ENCODE peak calls at places on chromosomes 16 and 17, in five cellular contexts. Z is HepG2, E is GM12878, M is K562, S is A549. X is an unnamed sample.

GRCh38 chr16:53090591-53091507 is 36.1 kb downstream of the CHD9 start:
- DNase-seq in Z (peak), E (peak), M (no peak), S (no peak), X (no peak)

GRCh38 chr17:68365469-68365868 is 74.2 kb downstream of the ARSG start:
- DNase-seq in Z (no peak), E (no peak), M (no peak), S (no peak), X (no peak)

GRCh38 chr16:9159839-9160550 is 68.6 kb downstream of the HAPSTR1 start:
- DNase-seq in Z (peak), E (peak), M (peak), S (peak), X (peak)

GRCh38 chr16:50272687-50273381 is 6.5 kb downstream of the ADCY7 start:
- DNase-seq in Z (no peak), E (no peak), M (no peak), S (no peak), X (no peak)

GRCh38 chr16:23534868-23535860 is 22.0 kb downstream of the EARS2 start:
- DNase-seq in Z (no peak), E (no peak), M (no peak), S (no peak), X (no peak)

GRCh38 chr17:72432881-72433280 is 312.1 kb downstream of the SOX9 start:
- DNase-seq in Z (no peak), E (no peak), M (no peak), S (no peak), X (no peak)

GRCh38 chr17:1368588-1368987 is 31.4 kb downstream of the YWHAE start:
- DNase-seq in Z (no peak), E (no peak), M (no peak), S (no peak), X (no peak)

GRCh38 chr17:8928347-8928746 is 37.2 kb downstream of the PIK3R5 start:
- DNase-seq in Z (no peak), E (no peak), M (no peak), S (no peak), X (no peak)

GRCh38 chr17:3777366-3777765 is 23.6 kb downstream of the ITGAE start:
- DNase-seq in Z (no peak), E (no peak), M (no peak), S (no peak), X (no peak)

GRCh38 chr17:82823004-82823403 is 16.8 kb downstream of the ZNF750 start:
- DNase-seq in Z (peak), E (no peak), M (peak), S (peak), X (peak)

GRCh38 chr17:17141860-17142552 is 64.1 kb downstream of the PLD6 start:
- DNase-seq in Z (no peak), E (no peak), M (peak), S (peak), X (peak)

GRCh38 chr17:82212331-82213250 is at the start of gene CCDC57:
- DNase-seq in Z (peak), E (no peak), M (peak), S (peak), X (peak)

GRCh38 chr16:66619036-66619435 is 14.5 kb downstream of the CMTM3 start:
- DNase-seq in Z (no peak), E (no peak), M (no peak), S (no peak), X (no peak)

GRCh38 chr17:76345377-76345945 is 8.3 kb downstream of the PRPSAP1 start:
- DNase-seq in Z (peak), E (no peak), M (no peak), S (no peak), X (no peak)

GRCh38 chr17:8643855-8644506 is 13.5 kb upstream of the MYH10 start:
- DNase-seq in Z (peak), E (no peak), M (no peak), S (no peak), X (peak)

GRCh38 chr16:71707199-71707598 is 17.3 kb downstream of the PHLPP2 start:
- DNase-seq in Z (no peak), E (no peak), M (no peak), S (no peak), X (peak)

GRCh38 chr17:79003661-79004411 is 5.7 kb downstream of the CANT1 start:
- DNase-seq in Z (no peak), E (no peak), M (peak), S (no peak), X (peak)

GRCh38 chr16:57802635-57803412 is 533 bp upstream of the KIFC3 start:
- DNase-seq in Z (peak), E (no peak), M (no peak), S (no peak), X (peak)

GRCh38 chr16:35746963-35747657 is 2287.7 kb downstream of the TP53TG3F start:
- DNase-seq in Z (no peak), E (no peak), M (no peak), S (no peak), X (no peak)

GRCh38 chr17:67245073-67245693 is at the start of gene HELZ:
- DNase-seq in Z (peak), E (peak), M (peak), S (peak), X (peak)

GRCh38 chr16:67393111-67393789 is at the start of gene TPPP3:
- DNase-seq in Z (peak), E (no peak), M (peak), S (peak), X (peak)

GRCh38 chr17:57868007-57868774 is 18.3 kb upstream of the MRPS23 start:
- DNase-seq in Z (peak), E (peak), M (peak), S (peak), X (peak)

GRCh38 chr17:10032142-10032541 is 127.1 kb upstream of the RCVRN start:
- DNase-seq in Z (no peak), E (no peak), M (no peak), S (no peak), X (peak)

GRCh38 chr17:21003007-21003621 is 39.7 kb downstream of the USP22 start:
- DNase-seq in Z (no peak), E (no peak), M (no peak), S (no peak), X (no peak)

GRCh38 chr17:79812206-79812968 is 15.5 kb upstream of the CBX8 start:
- DNase-seq in Z (no peak), E (no peak), M (no peak), S (no peak), X (no peak)

GRCh38 chr17:58756246-58757161 is 850 bp downstream of the PPM1E start:
- DNase-seq in Z (no peak), E (no peak), M (peak), S (no peak), X (peak)

GRCh38 chr17:8142158-8142886 is 9.9 kb downstream of the PER1 start:
- DNase-seq in Z (no peak), E (no peak), M (no peak), S (no peak), X (no peak)

GRCh38 chr16:27572711-27573110 is 22.8 kb downstream of the KATNIP start:
- DNase-seq in Z (no peak), E (no peak), M (no peak), S (no peak), X (no peak)

GRCh38 chr17:44218344-44219125 is 940 bp downstream of the UBTF start:
- DNase-seq in Z (peak), E (no peak), M (peak), S (peak), X (peak)

GRCh38 chr17:81394377-81394747 is 895 bp upstream of the BAHCC1 start:
- DNase-seq in Z (no peak), E (no peak), M (no peak), S (no peak), X (no peak)

GRCh38 chr17:16444258-16444886 is 29.0 kb downstream of the TRPV2 start:
- DNase-seq in Z (no peak), E (no peak), M (no peak), S (no peak), X (no peak)

GRCh38 chr17:79915850-79916430 is 76.7 kb upstream of the CBX4 start:
- DNase-seq in Z (peak), E (no peak), M (peak), S (peak), X (peak)

GRCh38 chr17:80760501-80760900 is 215.9 kb downstream of the RPTOR start:
- DNase-seq in Z (no peak), E (peak), M (no peak), S (no peak), X (no peak)

GRCh38 chr17:7844292-7845154 is 10.3 kb upstream of the TMEM88 start:
- DNase-seq in Z (peak), E (peak), M (peak), S (peak), X (peak)

GRCh38 chr16:2008631-2009301 is 855 bp downstream of the ZNF598 start:
- DNase-seq in Z (peak), E (no peak), M (peak), S (no peak), X (no peak)

GRCh38 chr16:76653390-76654026 is 376.3 kb downstream of the CNTNAP4 start:
- DNase-seq in Z (peak), E (peak), M (peak), S (peak), X (peak)

GRCh38 chr17:65389956-65390355 is 171.5 kb downstream of the AXIN2 start:
- DNase-seq in Z (no peak), E (no peak), M (no peak), S (no peak), X (no peak)

GRCh38 chr17:43636446-43636845 is 25.3 kb downstream of the MEOX1 start:
- DNase-seq in Z (no peak), E (no peak), M (no peak), S (no peak), X (no peak)

DNA sequence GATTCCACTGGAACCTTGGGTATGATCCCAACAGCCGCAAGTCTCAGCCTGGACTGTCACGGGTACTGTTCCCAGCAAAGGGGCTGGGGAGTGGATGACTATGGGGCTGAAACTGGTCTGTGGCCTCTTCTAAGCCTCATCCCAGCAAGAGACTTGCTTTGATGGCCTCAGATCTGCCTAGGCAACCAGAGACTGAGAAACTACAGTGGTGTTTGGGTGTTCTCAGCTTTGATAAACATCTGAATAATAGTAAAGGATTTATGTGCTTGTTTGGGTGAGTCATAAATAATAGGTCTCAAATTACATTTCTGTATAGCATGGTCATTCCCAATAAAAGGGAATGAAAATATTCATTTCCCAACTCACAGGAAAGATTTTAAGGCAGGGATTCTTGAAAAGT is 30.2 kb upstream of the ULK2 start:
- DNase-seq in Z (no peak), E (no peak), M (no peak), S (no peak), X (no peak)
- TF ChIP-seq JUNB in Z (no peak), E (no peak), M (no peak), S (no peak), X (no peak)

DNA sequence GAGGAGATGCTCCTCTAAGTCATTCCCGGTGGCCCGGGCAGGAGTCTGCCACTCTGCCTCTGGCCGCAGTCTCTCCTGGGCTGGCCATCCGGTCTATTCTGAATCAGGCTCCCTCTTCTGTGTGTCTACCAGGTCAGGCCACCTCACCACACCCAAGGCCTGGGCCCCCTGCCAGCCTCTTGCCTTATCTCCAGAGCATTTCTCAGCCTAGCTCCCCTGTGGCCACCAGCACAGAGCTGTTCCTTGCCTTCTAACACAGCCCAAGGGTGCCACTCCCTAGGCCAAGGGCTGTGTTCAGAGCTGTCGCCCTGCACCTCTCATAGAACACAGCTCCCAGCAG is 55.3 kb downstream of the MYO18A start:
- DNase-seq in Z (no peak), E (no peak), M (peak), S (no peak), X (no peak)
- TF ChIP-seq JUNB in Z (no peak), E (no peak), M (no peak), S (no peak), X (no peak)

GRCh38 chr16:78659216-78659615 is 559.8 kb downstream of the WWOX start:
- DNase-seq in Z (no peak), E (no peak), M (no peak), S (no peak), X (no peak)

GRCh38 chr16:78654929-78655328 is 555.5 kb downstream of the WWOX start:
- DNase-seq in Z (no peak), E (no peak), M (no peak), S (no peak), X (no peak)

GRCh38 chr16:78659668-78660217 is 560.3 kb downstream of the WWOX start:
- DNase-seq in Z (no peak), E (no peak), M (no peak), S (no peak), X (no peak)

GRCh38 chr16:78656887-78657286 is 557.4 kb downstream of the WWOX start:
- DNase-seq in Z (no peak), E (no peak), M (no peak), S (no peak), X (no peak)

GRCh38 chr16:78655481-78656114 is 556.1 kb downstream of the WWOX start:
- DNase-seq in Z (no peak), E (no peak), M (no peak), S (no peak), X (no peak)
- TF ChIP-seq JUNB in Z (no peak), E (no peak), M (no peak), S (no peak), X (no peak)

DNA sequence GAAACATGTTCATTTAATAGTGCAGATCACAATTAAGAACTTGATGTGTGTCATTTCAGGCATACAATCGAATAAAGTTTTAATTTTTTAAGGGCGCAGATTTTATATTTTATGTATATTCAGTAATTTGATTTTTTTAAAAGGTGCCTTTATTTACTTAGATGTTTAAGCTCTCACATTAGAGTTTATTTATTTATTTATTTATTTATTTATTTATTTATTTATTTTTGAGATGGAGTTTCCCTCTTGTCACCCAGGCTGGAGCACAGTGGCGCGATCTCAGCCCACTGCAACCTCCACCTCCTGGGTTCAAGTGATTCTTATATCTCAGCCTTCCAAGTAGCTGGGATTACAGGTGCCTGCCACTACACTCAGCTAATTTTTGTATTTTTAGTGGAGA is 3.8 kb downstream of the B4GALNT2 start:
- DNase-seq in Z (no peak), E (no peak), M (no peak), S (no peak), X (no peak)
- TF ChIP-seq JUNB in Z (no peak), E (no peak), M (no peak), S (no peak), X (no peak)

DNA sequence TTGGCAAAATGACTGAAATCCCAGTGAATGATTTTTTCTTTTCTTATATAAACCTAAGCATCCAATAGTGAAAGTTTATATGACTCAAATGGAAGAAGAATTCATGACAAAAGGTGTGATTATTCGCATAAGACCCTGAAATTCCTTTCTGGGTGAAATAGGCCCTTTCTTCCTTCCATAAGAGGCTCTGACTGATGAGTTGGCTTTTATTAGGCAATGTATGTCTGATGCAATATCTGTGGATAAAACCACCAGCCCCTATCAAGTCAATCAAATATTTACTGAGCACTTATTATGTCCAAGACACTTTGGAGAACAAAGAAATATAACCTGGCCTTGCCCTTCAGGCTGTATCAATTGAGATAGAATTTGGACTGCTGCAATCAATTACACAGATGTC is 316.6 kb downstream of the CDH13 start:
- DNase-seq in Z (no peak), E (no peak), M (no peak), S (no peak), X (no peak)
- TF ChIP-seq JUNB in Z (no peak), E (no peak), M (no peak), S (no peak), X (no peak)

DNA sequence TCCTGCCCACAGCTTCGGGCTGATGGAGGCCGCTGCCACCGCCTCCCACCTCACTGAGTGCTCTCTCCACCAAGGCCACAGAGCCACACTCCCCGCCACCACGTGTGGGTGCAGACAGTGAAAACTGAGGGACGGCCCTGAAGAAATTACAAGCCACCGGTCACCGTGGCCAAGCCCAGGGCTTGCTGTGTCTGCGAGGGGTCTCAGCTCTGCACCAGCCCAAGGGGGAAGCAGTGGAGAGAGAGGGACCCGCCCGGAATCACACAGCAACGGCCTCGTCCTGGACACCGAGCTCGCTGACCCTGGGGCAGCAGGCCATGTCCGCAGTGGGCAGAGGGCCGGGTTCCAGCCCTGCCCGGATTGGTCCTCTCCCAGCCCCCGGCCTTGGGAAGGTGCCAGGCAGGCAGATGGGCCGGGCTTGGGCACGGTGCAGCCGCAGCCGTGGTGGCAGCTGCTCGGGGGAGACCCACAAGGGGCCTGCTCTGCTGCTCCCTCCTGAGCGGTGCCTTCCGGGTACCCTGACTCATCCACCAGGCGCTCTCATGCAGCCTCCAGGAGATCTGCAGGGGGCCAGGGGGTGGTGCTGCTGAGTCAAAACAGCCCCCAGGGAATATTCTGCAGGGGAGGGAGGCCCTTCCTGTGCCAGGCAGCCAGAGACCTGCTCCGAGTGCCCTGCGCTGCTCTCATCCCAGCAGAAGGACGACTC is 52.0 kb downstream of the CBFA2T3 start:
- DNase-seq in Z (peak), E (no peak), M (peak), S (peak), X (peak)
- TF ChIP-seq JUNB in Z (no peak), E (no peak), M (no peak), S (no peak), X (no peak)

DNA sequence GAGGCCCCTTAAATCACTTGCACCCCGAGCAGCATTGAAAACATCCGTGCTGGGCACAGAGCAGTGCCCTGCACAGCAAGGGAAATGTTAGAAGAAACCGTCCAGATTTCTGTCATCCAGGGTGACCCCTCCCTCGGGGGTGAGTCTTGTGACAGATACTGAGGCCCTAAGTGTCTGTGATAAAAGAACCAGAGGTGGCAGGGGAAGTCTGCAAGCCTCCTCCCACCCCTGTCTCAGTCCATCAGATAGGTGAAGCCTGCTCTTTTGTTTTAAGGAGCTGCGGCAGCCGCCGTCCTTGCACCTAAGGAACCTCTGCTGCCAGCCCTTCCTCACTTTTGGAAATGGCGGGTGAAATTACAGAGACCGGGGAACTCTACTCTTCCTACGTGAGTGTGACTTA is 845 bp upstream of the NAT9 start:
- DNase-seq in Z (no peak), E (no peak), M (peak), S (no peak), X (no peak)
- TF ChIP-seq JUNB in Z (no peak), E (no peak), M (no peak), S (no peak), X (no peak)

GRCh38 chr17:28623696-28624095 is 9.7 kb upstream of the RSKR start:
- DNase-seq in Z (no peak), E (no peak), M (no peak), S (no peak), X (no peak)
- TF ChIP-seq JUNB in Z (no peak), E (no peak), M (no peak), S (no peak), X (no peak)